ENCODE peak calls at places on chromosomes 13 and 19, in five cellular contexts. L is GM12878, C is SK-N-SH, H is HCT116, I is H1. V is an unnamed sample.

GRCh38 chr19:16778796-16779411 is 50.3 kb upstream of the SIN3B start:
- DNase-seq in I (peak), L (peak), H (peak), C (peak), V (peak)

GRCh38 chr19:31257025-31257424 is 92.2 kb downstream of the TSHZ3 start:
- DNase-seq in H (no peak), I (no peak), L (no peak), C (no peak), V (no peak)

GRCh38 chr19:16324384-16325160 is at the start of gene KLF2:
- DNase-seq in C (peak), I (no peak), H (peak), L (no peak), V (peak)

GRCh38 chr19:12801466-12802266 is at the start of the genes PRDX2 and THSD8:
- DNase-seq in H (no peak), C (peak), L (no peak), I (no peak), V (peak)

GRCh38 chr19:37931941-37932655 is 25.1 kb downstream of the SIPA1L3 start:
- DNase-seq in H (peak), I (peak), L (no peak), C (no peak), V (peak)

GRCh38 chr19:18832331-18833140 is 777 bp downstream of the UPF1 start:
- DNase-seq in I (no peak), C (peak), H (no peak), L (no peak), V (no peak)

GRCh38 chr13:23615677-23616076 is 45.5 kb downstream of the TNFRSF19 start:
- DNase-seq in I (no peak), H (no peak), C (no peak), L (no peak), V (no peak)

GRCh38 chr13:41516166-41516565 is 58.8 kb downstream of the RGCC start:
- DNase-seq in H (no peak), I (no peak), C (no peak), L (no peak), V (no peak)

GRCh38 chr19:7927605-7928333 is 1.8 kb upstream of the CTXN1 start:
- DNase-seq in I (no peak), L (no peak), H (no peak), C (no peak), V (no peak)

GRCh38 chr19:42252365-42253244 is 2.3 kb downstream of the ERF start:
- DNase-seq in L (no peak), I (no peak), C (peak), H (no peak), V (no peak)

GRCh38 chr13:42377640-42378382 is 105.9 kb downstream of the AKAP11 start:
- DNase-seq in L (peak), I (no peak), C (no peak), H (no peak), V (no peak)

GRCh38 chr19:55437410-55437809 is 5.7 kb downstream of the SHISA7 start:
- DNase-seq in C (no peak), H (peak), I (no peak), L (no peak), V (peak)

GRCh38 chr19:39175564-39175963 is 21.2 kb upstream of the NCCRP1 start:
- DNase-seq in C (no peak), H (no peak), L (no peak), I (no peak), V (no peak)

GRCh38 chr19:47130120-47130588 is 481 bp upstream of the SAE1 start:
- DNase-seq in C (no peak), I (no peak), L (no peak), H (no peak), V (no peak)

GRCh38 chr19:43682824-43683661 is 13.1 kb upstream of the PLAUR start:
- DNase-seq in L (no peak), C (no peak), I (no peak), H (no peak), V (no peak)

GRCh38 chr19:58154287-58154678 is 3.7 kb upstream of the ZNF329 start:
- DNase-seq in H (no peak), L (no peak), C (no peak), I (no peak), V (peak)

GRCh38 chr19:3746371-3747056 is 15.0 kb downstream of the APBA3 start:
- DNase-seq in C (no peak), I (no peak), L (no peak), H (no peak), V (no peak)

GRCh38 chr19:3745363-3746045 is 16.0 kb downstream of the APBA3 start:
- DNase-seq in C (no peak), I (no peak), L (no peak), H (no peak), V (no peak)

GRCh38 chr19:3740431-3740830 is 21.1 kb downstream of the APBA3 start:
- DNase-seq in I (no peak), H (no peak), L (no peak), C (no peak), V (no peak)

GRCh38 chr19:3738477-3739220 is 22.8 kb downstream of the APBA3 start:
- DNase-seq in C (no peak), I (no peak), H (no peak), L (no peak), V (no peak)

GRCh38 chr19:3743486-3743885 is 18.0 kb downstream of the APBA3 start:
- DNase-seq in I (no peak), H (no peak), L (no peak), C (no peak), V (no peak)
- TF ChIP-seq JUND in I (no peak), H (no peak), L (no peak), C (no peak), V (no peak)

DNA sequence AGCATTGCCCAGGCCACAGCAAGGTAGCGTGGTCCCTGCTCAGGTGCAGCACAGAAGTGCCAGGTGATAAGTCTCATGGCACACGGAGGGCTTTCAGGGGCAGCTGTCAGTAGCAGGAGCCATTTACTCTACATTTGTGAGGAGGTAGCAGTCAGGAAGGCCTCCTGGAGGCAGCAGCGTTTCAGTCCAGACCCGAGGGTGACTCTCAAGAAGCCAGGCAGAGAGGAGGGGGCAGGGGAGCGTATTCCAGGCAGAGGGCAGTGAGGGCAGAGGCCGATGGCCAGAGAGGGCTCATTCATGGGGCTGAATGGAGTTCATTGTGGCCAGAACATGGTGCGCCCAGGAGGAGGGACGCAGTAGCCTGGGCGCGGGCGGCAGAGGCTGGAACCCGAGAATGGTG is 8.9 kb downstream of the PIAS4 start:
- DNase-seq in C (no peak), H (no peak), I (no peak), L (no peak), V (no peak)
- TF ChIP-seq JUND in C (no peak), H (no peak), I (no peak), L (no peak), V (no peak)

GRCh38 chr13:65456150-65456912 is 1773.8 kb downstream of the PCDH9 start:
- DNase-seq in C (no peak), L (no peak), I (no peak), H (no peak), V (no peak)

GRCh38 chr13:65460136-65460535 is 1770.0 kb downstream of the PCDH9 start:
- DNase-seq in H (no peak), I (no peak), L (no peak), C (no peak), V (no peak)

DNA sequence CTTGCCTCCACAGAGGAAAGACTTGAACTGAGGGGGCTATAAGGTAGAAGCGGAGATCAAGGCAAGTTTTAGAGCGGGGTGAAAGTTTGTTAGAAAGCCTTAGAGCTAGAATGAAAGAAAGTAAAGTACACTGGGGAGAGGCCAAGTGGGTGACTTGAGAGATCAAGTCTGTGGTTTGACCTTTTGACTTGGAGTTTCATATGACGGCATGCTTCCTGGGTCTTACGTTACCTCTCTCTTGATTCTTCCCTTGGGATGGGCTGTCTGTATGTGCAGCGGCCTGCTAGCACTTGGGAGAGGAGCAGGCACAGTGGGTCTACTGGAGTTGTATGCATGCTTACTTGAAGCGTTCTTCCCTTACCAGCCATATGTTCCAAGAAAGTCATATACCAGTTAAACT is 1768.5 kb downstream of the PCDH9 start:
- DNase-seq in L (no peak), I (no peak), H (no peak), C (no peak), V (no peak)
- TF ChIP-seq JUND in L (no peak), I (no peak), H (no peak), C (no peak), V (no peak)

DNA sequence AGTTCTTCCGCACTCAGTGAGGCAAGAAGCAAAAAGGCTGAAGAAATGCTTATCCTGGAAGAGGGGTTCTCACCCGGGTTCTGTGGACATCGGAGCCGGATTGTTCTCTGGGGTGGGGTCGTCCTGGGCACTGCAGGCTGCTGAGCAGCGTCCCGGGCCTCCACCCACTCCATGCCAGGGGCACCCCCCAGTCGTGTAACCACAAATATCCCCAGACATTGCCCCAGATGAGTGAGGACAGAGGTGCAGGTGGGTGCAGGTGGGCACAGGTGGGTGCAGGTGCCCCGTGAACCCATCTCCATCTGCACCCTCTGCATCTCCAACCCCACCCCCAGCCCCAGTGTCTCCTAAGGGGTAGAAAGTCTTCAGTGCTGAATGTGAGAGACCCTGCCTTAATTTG is 67.5 kb downstream of the GNG7 start:
- DNase-seq in H (no peak), C (no peak), I (no peak), L (no peak), V (no peak)
- TF ChIP-seq JUND in H (no peak), C (no peak), I (no peak), L (no peak), V (no peak)

GRCh38 chr13:27379126-27379525 is 45.3 kb upstream of the GTF3A start:
- DNase-seq in C (no peak), I (no peak), H (no peak), L (no peak), V (no peak)
- TF ChIP-seq JUND in C (no peak), I (no peak), H (no peak), L (no peak), V (no peak)

GRCh38 chr13:86825410-86825809 is 845.8 kb upstream of the SLITRK5 start:
- DNase-seq in C (no peak), I (no peak), L (no peak), H (no peak), V (peak)
- TF ChIP-seq JUND in C (no peak), I (no peak), L (no peak), H (no peak), V (no peak)

DNA sequence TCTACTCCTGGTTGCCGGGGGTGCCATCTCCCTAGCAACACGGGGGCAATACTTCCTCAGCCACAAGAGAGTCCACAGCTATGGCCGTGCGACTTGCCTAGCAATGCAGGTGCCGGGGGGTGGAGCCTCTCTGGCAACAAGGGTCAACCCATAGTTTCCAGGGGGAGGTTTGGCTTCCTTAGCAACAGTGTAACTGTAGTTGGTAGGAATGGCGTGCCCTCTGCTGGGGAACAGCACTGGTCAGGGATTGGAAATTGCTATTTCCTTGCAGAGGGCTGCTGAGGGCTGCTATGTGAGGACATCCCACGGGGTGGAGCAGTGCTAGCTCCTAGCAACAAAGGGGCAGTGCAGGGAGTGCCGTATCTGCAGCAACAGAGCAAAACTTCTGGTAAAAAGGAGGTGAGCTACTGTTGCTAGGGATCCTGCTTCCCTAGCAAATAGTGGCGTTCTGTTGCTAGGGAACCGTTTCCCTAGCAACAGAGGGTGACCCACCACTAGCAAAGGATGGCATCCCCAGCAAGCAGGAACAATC is 7.0 kb upstream of the TMC4 start:
- DNase-seq in L (no peak), H (no peak), C (peak), I (peak), V (no peak)
- TF ChIP-seq JUND in L (no peak), H (no peak), C (no peak), I (no peak), V (no peak)